ENCODE peak calls at places on chromosomes 7 and 10, in ten cellular contexts. One of them, this sample, is unnamed.

GRCh38 chr7:45663965-45664623 is 89.9 kb downstream of the ADCY1 start:
- DNase-seq in CD8-positive, alpha-beta memory T cell: no peak
- DNase-seq in Kasumi-1: no peak
- DNase-seq in T-helper 2 cell: no peak
- DNase-seq in stimulated activated CD8-positive, alpha-beta memory T cell treated with anti-CD3 and anti-CD28 coated beads, Interleukin-7, amount 100 ng/mL, for 24 hours: no peak
- DNase-seq in epithelial cell of esophagus: no peak
- DNase-seq in effector CD4-positive, alpha-beta T cell: no peak
- DNase-seq in cardiac septum: peak
- DNase-seq in psoas muscle: no peak
- DNase-seq in HL-60: no peak
- DNase-seq in this sample: no peak

GRCh38 chr10:43899224-43899959 is 250.7 kb upstream of the ZNF32 start:
- DNase-seq in CD8-positive, alpha-beta memory T cell: no peak
- DNase-seq in epithelial cell of esophagus: no peak
- DNase-seq in HL-60: no peak
- DNase-seq in T-helper 2 cell: no peak
- DNase-seq in effector CD4-positive, alpha-beta T cell: no peak
- DNase-seq in cardiac septum: no peak
- DNase-seq in psoas muscle: no peak
- DNase-seq in Kasumi-1: no peak
- DNase-seq in stimulated activated CD8-positive, alpha-beta memory T cell treated with anti-CD3 and anti-CD28 coated beads, Interleukin-7, amount 100 ng/mL, for 24 hours: no peak
- DNase-seq in this sample: no peak

GRCh38 chr10:96910488-96911395 is 78.6 kb downstream of the LCOR start:
- DNase-seq in epithelial cell of esophagus: peak
- DNase-seq in psoas muscle: no peak
- DNase-seq in CD8-positive, alpha-beta memory T cell: no peak
- DNase-seq in Kasumi-1: peak
- DNase-seq in effector CD4-positive, alpha-beta T cell: peak
- DNase-seq in T-helper 2 cell: no peak
- DNase-seq in HL-60: no peak
- DNase-seq in cardiac septum: no peak
- DNase-seq in stimulated activated CD8-positive, alpha-beta memory T cell treated with anti-CD3 and anti-CD28 coated beads, Interleukin-7, amount 100 ng/mL, for 24 hours: no peak
- DNase-seq in this sample: no peak

GRCh38 chr7:47266131-47266706 is 315.7 kb downstream of the TNS3 start:
- DNase-seq in effector CD4-positive, alpha-beta T cell: no peak
- DNase-seq in CD8-positive, alpha-beta memory T cell: no peak
- DNase-seq in HL-60: peak
- DNase-seq in psoas muscle: peak
- DNase-seq in stimulated activated CD8-positive, alpha-beta memory T cell treated with anti-CD3 and anti-CD28 coated beads, Interleukin-7, amount 100 ng/mL, for 24 hours: peak
- DNase-seq in T-helper 2 cell: no peak
- DNase-seq in Kasumi-1: peak
- DNase-seq in epithelial cell of esophagus: peak
- DNase-seq in cardiac septum: no peak
- DNase-seq in this sample: peak

GRCh38 chr10:11434323-11434722 is 177.1 kb downstream of the USP6NL start:
- DNase-seq in Kasumi-1: peak
- DNase-seq in epithelial cell of esophagus: no peak
- DNase-seq in T-helper 2 cell: no peak
- DNase-seq in cardiac septum: peak
- DNase-seq in psoas muscle: no peak
- DNase-seq in CD8-positive, alpha-beta memory T cell: no peak
- DNase-seq in effector CD4-positive, alpha-beta T cell: no peak
- DNase-seq in stimulated activated CD8-positive, alpha-beta memory T cell treated with anti-CD3 and anti-CD28 coated beads, Interleukin-7, amount 100 ng/mL, for 24 hours: no peak
- DNase-seq in HL-60: no peak
- DNase-seq in this sample: no peak

GRCh38 chr10:93160140-93160539 is 86.4 kb downstream of the CYP26A1 start:
- DNase-seq in psoas muscle: no peak
- DNase-seq in T-helper 2 cell: no peak
- DNase-seq in CD8-positive, alpha-beta memory T cell: no peak
- DNase-seq in HL-60: no peak
- DNase-seq in stimulated activated CD8-positive, alpha-beta memory T cell treated with anti-CD3 and anti-CD28 coated beads, Interleukin-7, amount 100 ng/mL, for 24 hours: no peak
- DNase-seq in Kasumi-1: no peak
- DNase-seq in epithelial cell of esophagus: no peak
- DNase-seq in cardiac septum: no peak
- DNase-seq in effector CD4-positive, alpha-beta T cell: no peak
- DNase-seq in this sample: no peak

GRCh38 chr7:127755529-127755928 is 103.5 kb downstream of the SND1 start:
- DNase-seq in T-helper 2 cell: no peak
- DNase-seq in CD8-positive, alpha-beta memory T cell: no peak
- DNase-seq in epithelial cell of esophagus: no peak
- DNase-seq in effector CD4-positive, alpha-beta T cell: no peak
- DNase-seq in stimulated activated CD8-positive, alpha-beta memory T cell treated with anti-CD3 and anti-CD28 coated beads, Interleukin-7, amount 100 ng/mL, for 24 hours: no peak
- DNase-seq in HL-60: no peak
- DNase-seq in psoas muscle: no peak
- DNase-seq in cardiac septum: no peak
- DNase-seq in Kasumi-1: no peak
- DNase-seq in this sample: no peak

GRCh38 chr10:78685466-78686163 is 383.2 kb upstream of the ZMIZ1 start:
- DNase-seq in stimulated activated CD8-positive, alpha-beta memory T cell treated with anti-CD3 and anti-CD28 coated beads, Interleukin-7, amount 100 ng/mL, for 24 hours: no peak
- DNase-seq in HL-60: no peak
- DNase-seq in psoas muscle: no peak
- DNase-seq in CD8-positive, alpha-beta memory T cell: no peak
- DNase-seq in T-helper 2 cell: no peak
- DNase-seq in Kasumi-1: no peak
- DNase-seq in effector CD4-positive, alpha-beta T cell: no peak
- DNase-seq in cardiac septum: no peak
- DNase-seq in epithelial cell of esophagus: peak
- DNase-seq in this sample: no peak

GRCh38 chr10:96833220-96834001 is 1.3 kb downstream of the LCOR start:
- DNase-seq in HL-60: no peak
- DNase-seq in Kasumi-1: peak
- DNase-seq in epithelial cell of esophagus: peak
- DNase-seq in CD8-positive, alpha-beta memory T cell: no peak
- DNase-seq in cardiac septum: no peak
- DNase-seq in T-helper 2 cell: peak
- DNase-seq in psoas muscle: no peak
- DNase-seq in effector CD4-positive, alpha-beta T cell: peak
- DNase-seq in stimulated activated CD8-positive, alpha-beta memory T cell treated with anti-CD3 and anti-CD28 coated beads, Interleukin-7, amount 100 ng/mL, for 24 hours: no peak
- DNase-seq in this sample: no peak

GRCh38 chr7:115097175-115097671 is 175.3 kb downstream of the MDFIC start:
- DNase-seq in cardiac septum: no peak
- DNase-seq in psoas muscle: no peak
- DNase-seq in T-helper 2 cell: no peak
- DNase-seq in CD8-positive, alpha-beta memory T cell: no peak
- DNase-seq in effector CD4-positive, alpha-beta T cell: no peak
- DNase-seq in HL-60: no peak
- DNase-seq in epithelial cell of esophagus: peak
- DNase-seq in stimulated activated CD8-positive, alpha-beta memory T cell treated with anti-CD3 and anti-CD28 coated beads, Interleukin-7, amount 100 ng/mL, for 24 hours: no peak
- DNase-seq in Kasumi-1: no peak
- DNase-seq in this sample: no peak

GRCh38 chr7:12092499-12093130 is 118.5 kb upstream of the TMEM106B start:
- DNase-seq in stimulated activated CD8-positive, alpha-beta memory T cell treated with anti-CD3 and anti-CD28 coated beads, Interleukin-7, amount 100 ng/mL, for 24 hours: no peak
- DNase-seq in effector CD4-positive, alpha-beta T cell: no peak
- DNase-seq in cardiac septum: no peak
- DNase-seq in epithelial cell of esophagus: peak
- DNase-seq in psoas muscle: no peak
- DNase-seq in HL-60: no peak
- DNase-seq in Kasumi-1: no peak
- DNase-seq in T-helper 2 cell: no peak
- DNase-seq in CD8-positive, alpha-beta memory T cell: no peak
- DNase-seq in this sample: no peak

GRCh38 chr7:79317728-79318127 is 135.7 kb downstream of the MAGI2 start:
- DNase-seq in effector CD4-positive, alpha-beta T cell: no peak
- DNase-seq in cardiac septum: no peak
- DNase-seq in psoas muscle: no peak
- DNase-seq in stimulated activated CD8-positive, alpha-beta memory T cell treated with anti-CD3 and anti-CD28 coated beads, Interleukin-7, amount 100 ng/mL, for 24 hours: no peak
- DNase-seq in T-helper 2 cell: no peak
- DNase-seq in Kasumi-1: no peak
- DNase-seq in HL-60: no peak
- DNase-seq in epithelial cell of esophagus: peak
- DNase-seq in CD8-positive, alpha-beta memory T cell: no peak
- DNase-seq in this sample: no peak

GRCh38 chr7:1193593-1194424 is 33.8 kb upstream of the ZFAND2A start:
- DNase-seq in HL-60: peak
- DNase-seq in epithelial cell of esophagus: peak
- DNase-seq in cardiac septum: peak
- DNase-seq in T-helper 2 cell: no peak
- DNase-seq in stimulated activated CD8-positive, alpha-beta memory T cell treated with anti-CD3 and anti-CD28 coated beads, Interleukin-7, amount 100 ng/mL, for 24 hours: no peak
- DNase-seq in psoas muscle: no peak
- DNase-seq in effector CD4-positive, alpha-beta T cell: no peak
- DNase-seq in CD8-positive, alpha-beta memory T cell: no peak
- DNase-seq in Kasumi-1: peak
- DNase-seq in this sample: no peak

GRCh38 chr10:132632851-132633684 is 95.5 kb downstream of the INPP5A start:
- DNase-seq in stimulated activated CD8-positive, alpha-beta memory T cell treated with anti-CD3 and anti-CD28 coated beads, Interleukin-7, amount 100 ng/mL, for 24 hours: no peak
- DNase-seq in epithelial cell of esophagus: no peak
- DNase-seq in cardiac septum: peak
- DNase-seq in CD8-positive, alpha-beta memory T cell: no peak
- DNase-seq in Kasumi-1: no peak
- DNase-seq in effector CD4-positive, alpha-beta T cell: no peak
- DNase-seq in T-helper 2 cell: no peak
- DNase-seq in psoas muscle: peak
- DNase-seq in HL-60: no peak
- DNase-seq in this sample: no peak

GRCh38 chr7:66013938-66014337 is 31.9 kb upstream of the GUSB start:
- DNase-seq in cardiac septum: no peak
- DNase-seq in HL-60: no peak
- DNase-seq in psoas muscle: no peak
- DNase-seq in stimulated activated CD8-positive, alpha-beta memory T cell treated with anti-CD3 and anti-CD28 coated beads, Interleukin-7, amount 100 ng/mL, for 24 hours: no peak
- DNase-seq in CD8-positive, alpha-beta memory T cell: no peak
- DNase-seq in Kasumi-1: peak
- DNase-seq in epithelial cell of esophagus: peak
- DNase-seq in T-helper 2 cell: no peak
- DNase-seq in effector CD4-positive, alpha-beta T cell: no peak
- DNase-seq in this sample: no peak

GRCh38 chr10:28891058-28891713 is 213.9 kb downstream of the BAMBI start:
- DNase-seq in psoas muscle: no peak
- DNase-seq in effector CD4-positive, alpha-beta T cell: no peak
- DNase-seq in T-helper 2 cell: no peak
- DNase-seq in cardiac septum: no peak
- DNase-seq in stimulated activated CD8-positive, alpha-beta memory T cell treated with anti-CD3 and anti-CD28 coated beads, Interleukin-7, amount 100 ng/mL, for 24 hours: no peak
- DNase-seq in CD8-positive, alpha-beta memory T cell: no peak
- DNase-seq in epithelial cell of esophagus: peak
- DNase-seq in Kasumi-1: no peak
- DNase-seq in HL-60: no peak
- DNase-seq in this sample: no peak

GRCh38 chr7:27183682-27184341 is 1.2 kb downstream of the HOXA11 start:
- DNase-seq in T-helper 2 cell: no peak
- DNase-seq in psoas muscle: no peak
- DNase-seq in HL-60: no peak
- DNase-seq in stimulated activated CD8-positive, alpha-beta memory T cell treated with anti-CD3 and anti-CD28 coated beads, Interleukin-7, amount 100 ng/mL, for 24 hours: no peak
- DNase-seq in cardiac septum: peak
- DNase-seq in epithelial cell of esophagus: no peak
- DNase-seq in Kasumi-1: peak
- DNase-seq in CD8-positive, alpha-beta memory T cell: no peak
- DNase-seq in effector CD4-positive, alpha-beta T cell: no peak
- DNase-seq in this sample: no peak

GRCh38 chr7:130296221-130296951 is 3.4 kb downstream of the CPA4 start:
- DNase-seq in cardiac septum: no peak
- DNase-seq in psoas muscle: no peak
- DNase-seq in stimulated activated CD8-positive, alpha-beta memory T cell treated with anti-CD3 and anti-CD28 coated beads, Interleukin-7, amount 100 ng/mL, for 24 hours: no peak
- DNase-seq in T-helper 2 cell: no peak
- DNase-seq in HL-60: no peak
- DNase-seq in Kasumi-1: no peak
- DNase-seq in CD8-positive, alpha-beta memory T cell: no peak
- DNase-seq in effector CD4-positive, alpha-beta T cell: no peak
- DNase-seq in epithelial cell of esophagus: no peak
- DNase-seq in this sample: no peak

GRCh38 chr7:106110238-106110560 is 1.9 kb downstream of the SYPL1 start:
- DNase-seq in effector CD4-positive, alpha-beta T cell: no peak
- DNase-seq in stimulated activated CD8-positive, alpha-beta memory T cell treated with anti-CD3 and anti-CD28 coated beads, Interleukin-7, amount 100 ng/mL, for 24 hours: no peak
- DNase-seq in Kasumi-1: peak
- DNase-seq in psoas muscle: no peak
- DNase-seq in T-helper 2 cell: no peak
- DNase-seq in epithelial cell of esophagus: peak
- DNase-seq in cardiac septum: no peak
- DNase-seq in HL-60: no peak
- DNase-seq in CD8-positive, alpha-beta memory T cell: no peak
- DNase-seq in this sample: no peak

GRCh38 chr10:132404911-132405462 is 8.0 kb downstream of the PWWP2B start:
- DNase-seq in effector CD4-positive, alpha-beta T cell: no peak
- DNase-seq in T-helper 2 cell: no peak
- DNase-seq in epithelial cell of esophagus: no peak
- DNase-seq in cardiac septum: no peak
- DNase-seq in CD8-positive, alpha-beta memory T cell: no peak
- DNase-seq in psoas muscle: no peak
- DNase-seq in Kasumi-1: no peak
- DNase-seq in HL-60: no peak
- DNase-seq in stimulated activated CD8-positive, alpha-beta memory T cell treated with anti-CD3 and anti-CD28 coated beads, Interleukin-7, amount 100 ng/mL, for 24 hours: no peak
- DNase-seq in this sample: no peak